ENCODE peak calls at places on chromosomes 16 and 17, in nine cellular contexts. B is fibroblast of mammary gland; J is NK-92 treated with Interleukin-12 subunit alpha and Interleukin-12 subunit beta, amount 100 ng/mL, for 24 hours; Z is osteocyte; K is PC-9; S is iPS-NIHi11; D is stimulated activated CD4-positive, alpha-beta T cell treated with anti-CD3 and anti-CD28 coated beads, Interleukin-15, amount 100 ng/mL, for 1 hour; Q is activated CD4-positive, CD25-positive, alpha-beta regulatory T cell; W is mesenchymal stem cell. F is an unnamed sample.
A peak's percentile ranks its signal among the peaks of the same experiment; 100 is the strongest.

GRCh38 chr17:43599835-43600234 is 53.7 kb upstream of the ETV4 start:
- DNase-seq in B (peak; percentile 91), J (no peak), Z (no peak), K (peak; percentile 32), S (no peak), D (no peak), Q (no peak), W (peak; percentile 74), F (no peak)

GRCh38 chr16:66359012-66359411 is 7.5 kb upstream of the CDH5 start:
- DNase-seq in B (peak; percentile 66), J (no peak), Z (no peak), K (peak; percentile 23), S (no peak), D (no peak), Q (no peak), W (peak; percentile 18), F (no peak)

GRCh38 chr17:9987779-9988585 is 82.9 kb upstream of the RCVRN start:
- DNase-seq in B (peak; percentile 42), J (peak; percentile 7), Z (no peak), K (peak; percentile 10), S (peak; percentile 76), D (no peak), Q (no peak), W (peak; percentile 56), F (no peak)

GRCh38 chr16:53121666-53122065 is 66.9 kb downstream of the CHD9 start:
- DNase-seq in B (peak; percentile 39), J (no peak), Z (no peak), K (no peak), S (no peak), D (no peak), Q (no peak), W (peak; percentile 39), F (no peak)

GRCh38 chr16:1429631-1430030 is 1.2 kb upstream of the PERCC1 start:
- DNase-seq in B (no peak), J (no peak), Z (no peak), K (no peak), S (no peak), D (no peak), Q (no peak), W (no peak), F (no peak)

GRCh38 chr17:16935786-16936185 is 36.1 kb downstream of the TNFRSF13B start:
- DNase-seq in B (no peak), J (no peak), Z (peak; percentile 79), K (no peak), S (no peak), D (no peak), Q (no peak), W (no peak), F (no peak)

GRCh38 chr16:79814124-79814523 is 213.6 kb upstream of the MAF start:
- DNase-seq in B (no peak), J (no peak), Z (no peak), K (no peak), S (no peak), D (no peak), Q (no peak), W (no peak), F (no peak)

GRCh38 chr16:28531777-28532744 is 6.7 kb downstream of the NUPR1 start:
- DNase-seq in B (peak; percentile 33), J (no peak), Z (no peak), K (peak; percentile 76), S (peak; percentile 91), D (no peak), Q (no peak), W (peak; percentile 23), F (no peak)

GRCh38 chr17:15398736-15399331 is 57.4 kb upstream of the TEKT3 start:
- DNase-seq in B (peak; percentile 68), J (no peak), Z (no peak), K (no peak), S (no peak), D (no peak), Q (no peak), W (peak; percentile 83), F (no peak)

GRCh38 chr17:55588446-55588845 is 77.2 kb upstream of the SMIM36 start:
- DNase-seq in B (no peak), J (no peak), Z (no peak), K (no peak), S (no peak), D (no peak), Q (no peak), W (peak; percentile 17), F (no peak)

GRCh38 chr16:11147033-11147848 is 108.8 kb downstream of the SOCS1 start:
- DNase-seq in B (no peak), J (no peak), Z (no peak), K (no peak), S (no peak), D (no peak), Q (no peak), W (no peak), F (no peak)

GRCh38 chr16:84660973-84661372 is 12.7 kb downstream of the KLHL36 start:
- DNase-seq in B (peak; percentile 45), J (no peak), Z (no peak), K (no peak), S (no peak), D (no peak), Q (no peak), W (no peak), F (no peak)

GRCh38 chr16:74500907-74501306 is 79.6 kb upstream of the CLEC18B start:
- DNase-seq in B (no peak), J (no peak), Z (no peak), K (no peak), S (no peak), D (no peak), Q (no peak), W (no peak), F (no peak)

GRCh38 chr17:16889088-16889465 is 82.8 kb downstream of the TNFRSF13B start:
- DNase-seq in B (no peak), J (no peak), Z (peak; percentile 38), K (no peak), S (no peak), D (no peak), Q (no peak), W (no peak), F (no peak)

GRCh38 chr17:72614871-72615626 is 477.4 kb downstream of the SLC39A11 start:
- DNase-seq in B (peak; percentile 59), J (no peak), Z (no peak), K (no peak), S (no peak), D (no peak), Q (no peak), W (peak; percentile 54), F (no peak)

GRCh38 chr16:8568231-8568617 is 22.1 kb downstream of the TMEM114 start:
- DNase-seq in B (peak; percentile 23), J (no peak), Z (no peak), K (no peak), S (no peak), D (no peak), Q (no peak), W (peak; percentile 13), F (no peak)

GRCh38 chr17:75764711-75765421 is at the start of gene GALK1:
- DNase-seq in B (peak; percentile 60), J (no peak), Z (peak; percentile 89), K (peak; percentile 73), S (peak; percentile 88), D (peak; percentile 57), Q (peak; percentile 44), W (peak; percentile 77), F (peak; percentile 65)

GRCh38 chr17:78360371-78361226 is 722 bp upstream of the SOCS3 start:
- DNase-seq in B (peak; percentile 79), J (peak; percentile 77), Z (peak; percentile 98), K (peak; percentile 95), S (peak; percentile 91), D (peak; percentile 80), Q (peak; percentile 97), W (peak; percentile 85), F (peak; percentile 73)

GRCh38 chr17:37259030-37259735 is 116.6 kb upstream of the C17orf78 start:
- DNase-seq in B (peak; percentile 53), J (no peak), Z (no peak), K (no peak), S (no peak), D (no peak), Q (no peak), W (peak; percentile 6), F (no peak)